ENCODE peak calls at places on chromosomes 13 and 19, in five cellular contexts. G is Caco-2, P is cardiac muscle cell, O is breast epithelium, U is upper lobe of right lung. H is an unnamed sample.

GRCh38 chr13:73732350-73732749 is 401.9 kb downstream of the KLF12 start:
- DNase-seq in G (no peak), P (no peak), O (no peak), U (no peak), H (no peak)

GRCh38 chr19:39951686-39952085 is 17.3 kb upstream of the FCGBP start:
- DNase-seq in G (no peak), P (peak), O (no peak), U (no peak), H (no peak)

GRCh38 chr19:16180611-16181010 is 4.6 kb upstream of the FAM32A start:
- DNase-seq in G (peak), P (peak), O (no peak), U (no peak), H (no peak)

GRCh38 chr19:6464070-6464873 is at the start of gene CRB3:
- DNase-seq in G (peak), P (no peak), O (peak), U (peak), H (peak)

GRCh38 chr13:27961227-27962085 is 7.7 kb downstream of the CDX2 start:
- DNase-seq in G (no peak), P (no peak), O (no peak), U (no peak), H (no peak)

GRCh38 chr13:26401578-26402021 is 147.7 kb downstream of the CDK8 start:
- DNase-seq in G (no peak), P (no peak), O (no peak), U (no peak), H (no peak)

GRCh38 chr19:35755550-35756371 is 1.1 kb downstream of the HSPB6 start:
- DNase-seq in G (no peak), P (peak), O (peak), U (peak), H (no peak)

GRCh38 chr13:95494082-95494681 is 58.3 kb upstream of the CLDN10 start:
- DNase-seq in G (no peak), P (peak), O (no peak), U (no peak), H (no peak)

GRCh38 chr19:53463263-53463662 is 4.3 kb upstream of the ZNF813 start:
- DNase-seq in G (peak), P (no peak), O (peak), U (peak), H (no peak)

GRCh38 chr19:442085-442484 is 18.7 kb downstream of the SHC2 start:
- DNase-seq in G (no peak), P (no peak), O (no peak), U (no peak), H (no peak)

GRCh38 chr13:79937311-79938243 is 403.3 kb downstream of the SPRY2 start:
- DNase-seq in G (no peak), P (no peak), O (no peak), U (no peak), H (no peak)

GRCh38 chr13:29545988-29546387 is 49.5 kb downstream of the SLC7A1 start:
- DNase-seq in G (no peak), P (no peak), O (no peak), U (no peak), H (no peak)

GRCh38 chr19:35641515-35642151 is at the start of gene ETV2:
- DNase-seq in G (no peak), P (peak), O (no peak), U (no peak), H (no peak)

GRCh38 chr13:98599502-98600328 is 22.8 kb upstream of the STK24 start:
- DNase-seq in G (peak), P (no peak), O (no peak), U (no peak), H (no peak)

GRCh38 chr19:5050016-5050656 is 81.2 kb downstream of the KDM4B start:
- DNase-seq in G (no peak), P (no peak), O (no peak), U (no peak), H (no peak)

GRCh38 chr13:76338003-76338402 is 548.2 kb downstream of the KCTD12 start:
- DNase-seq in G (no peak), P (no peak), O (no peak), U (no peak), H (no peak)

GRCh38 chr19:28217064-28217463 is 995.9 kb downstream of the UQCRFS1 start:
- DNase-seq in G (no peak), P (no peak), O (no peak), U (no peak), H (no peak)

GRCh38 chr13:89163081-89163480 is 1491.9 kb downstream of the SLITRK5 start:
- DNase-seq in G (no peak), P (peak), O (no peak), U (no peak), H (no peak)

GRCh38 chr19:1884291-1884718 is 991 bp downstream of the ABHD17A start:
- DNase-seq in G (no peak), P (no peak), O (no peak), U (no peak), H (no peak)

GRCh38 chr13:37179646-37180045 is 74.2 kb upstream of the CSNK1A1L start:
- DNase-seq in G (no peak), P (no peak), O (no peak), U (no peak), H (no peak)

GRCh38 chr19:16920816-16921529 is 32.2 kb downstream of the F2RL3 start:
- DNase-seq in G (no peak), P (peak), O (no peak), U (no peak), H (no peak)

GRCh38 chr19:8305798-8306197 is 2.4 kb downstream of the CD320 start:
- DNase-seq in G (peak), P (no peak), O (peak), U (peak), H (no peak)

GRCh38 chr19:2306971-2307370 is 983 bp downstream of the LINGO3 start:
- DNase-seq in G (no peak), P (no peak), O (no peak), U (no peak), H (no peak)

GRCh38 chr13:114235697-114236096 is 1.0 kb downstream of the CDC16 start:
- DNase-seq in G (no peak), P (no peak), O (no peak), U (no peak), H (no peak)

GRCh38 chr13:98775844-98776598 is 23.5 kb upstream of the SLC15A1 start:
- DNase-seq in G (peak), P (no peak), O (no peak), U (no peak), H (no peak)

GRCh38 chr13:112894423-112894672 is 74.7 kb upstream of the MCF2L start:
- DNase-seq in G (no peak), P (no peak), O (no peak), U (no peak), H (no peak)

GRCh38 chr13:74977498-74977897 is 504.5 kb downstream of the TBC1D4 start:
- DNase-seq in G (no peak), P (no peak), O (no peak), U (no peak), H (no peak)

GRCh38 chr13:71477735-71478134 is 389.3 kb downstream of the DACH1 start:
- DNase-seq in G (no peak), P (peak), O (no peak), U (no peak), H (no peak)
- TF ChIP-seq CTCF in G (peak), P (peak), O (no peak), U (peak), H (peak)

GRCh38 chr13:59747529-59747928 is 416.2 kb downstream of the DIAPH3 start:
- DNase-seq in G (no peak), P (no peak), O (no peak), U (no peak), H (no peak)
- TF ChIP-seq CTCF in G (no peak), P (no peak), O (no peak), U (no peak), H (no peak)

GRCh38 chr19:12802267-12803106 is 618 bp downstream of the THSD8 start:
- DNase-seq in G (no peak), P (peak), O (no peak), U (no peak), H (no peak)

GRCh38 chr19:12799723-12800343 is 1.8 kb downstream of the PRDX2 start:
- DNase-seq in G (no peak), P (no peak), O (no peak), U (no peak), H (no peak)

GRCh38 chr19:12800873-12801465 is 631 bp downstream of the PRDX2 start:
- DNase-seq in G (no peak), P (no peak), O (no peak), U (no peak), H (no peak)

GRCh38 chr19:12800344-12800732 is 1.3 kb downstream of the PRDX2 start:
- DNase-seq in G (no peak), P (no peak), O (no peak), U (no peak), H (no peak)

DNA sequence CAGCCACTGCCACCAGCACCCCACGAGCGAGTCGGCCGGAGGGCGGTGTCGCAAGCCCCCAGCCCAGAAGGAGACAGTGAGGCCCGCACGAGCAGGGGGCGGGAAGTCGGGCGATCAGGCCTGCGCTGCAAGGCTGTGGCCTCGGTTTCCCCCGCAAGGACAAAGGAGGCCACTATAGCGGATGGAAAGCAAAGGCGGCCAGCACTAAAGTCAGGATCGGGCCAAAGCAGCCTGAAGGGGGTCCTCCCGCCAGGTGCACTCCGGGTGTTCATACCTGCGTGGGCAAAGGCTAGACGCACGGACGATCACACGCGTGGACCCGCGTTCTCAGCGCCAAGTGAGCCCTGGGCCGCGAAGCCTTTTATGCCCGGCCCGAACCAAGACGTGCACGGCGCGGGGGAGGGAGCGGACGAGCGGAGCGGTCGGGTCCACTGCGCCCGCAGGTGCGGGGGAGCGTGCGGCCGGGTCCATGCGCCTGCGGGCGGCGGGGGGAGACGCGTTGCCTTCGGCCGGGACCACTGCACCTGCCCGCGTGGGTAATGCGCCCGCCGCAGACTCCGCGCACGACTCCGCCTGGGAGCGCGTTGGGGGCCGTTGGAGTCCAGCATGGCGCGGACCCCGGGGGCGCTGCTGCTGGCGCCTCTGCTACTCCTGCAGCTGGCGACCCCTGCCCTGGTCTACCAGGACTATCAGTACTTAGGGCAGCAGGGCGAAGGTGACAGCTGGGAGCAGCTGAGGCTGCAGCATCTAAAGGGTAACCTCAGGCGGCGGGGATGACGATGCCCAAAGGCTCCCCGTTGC is at the start of the genes PRDX2 and THSD8:
- DNase-seq in G (peak), P (peak), O (peak), U (peak), H (peak)
- TF ChIP-seq CTCF in G (no peak), P (no peak), O (no peak), U (no peak), H (no peak)

DNA sequence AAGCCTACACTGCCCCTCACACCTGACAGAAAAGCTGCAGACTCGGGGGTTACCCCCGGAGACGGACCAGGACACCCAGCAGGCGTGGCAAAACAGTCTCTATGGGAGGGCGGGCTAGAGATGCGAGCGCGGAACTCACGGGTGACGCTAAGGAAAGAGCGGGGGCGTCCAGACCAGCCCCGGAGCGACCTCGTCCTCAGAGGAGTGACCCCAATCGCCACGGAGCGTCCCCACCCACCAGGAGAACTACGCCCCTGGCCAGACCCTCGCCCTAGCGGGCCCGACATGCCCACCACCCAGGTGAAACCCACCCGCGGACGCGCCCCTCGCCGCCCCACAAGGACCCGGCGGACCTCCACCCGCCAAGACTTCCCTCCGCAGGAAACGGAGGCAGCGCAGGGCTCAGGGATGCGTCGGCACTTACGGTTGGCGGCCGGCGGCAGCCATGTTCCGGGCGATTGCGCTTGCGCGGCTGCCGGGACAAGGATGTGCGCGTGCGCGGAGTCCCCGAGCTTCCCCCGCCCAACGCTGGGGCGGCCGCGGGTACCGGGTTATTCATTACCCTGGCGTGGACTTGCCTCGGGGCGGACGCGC is at the start of gene ZNF329:
- DNase-seq in G (peak), P (peak), O (peak), U (peak), H (peak)
- TF ChIP-seq CTCF in G (no peak), P (no peak), O (peak), U (no peak), H (no peak)

DNA sequence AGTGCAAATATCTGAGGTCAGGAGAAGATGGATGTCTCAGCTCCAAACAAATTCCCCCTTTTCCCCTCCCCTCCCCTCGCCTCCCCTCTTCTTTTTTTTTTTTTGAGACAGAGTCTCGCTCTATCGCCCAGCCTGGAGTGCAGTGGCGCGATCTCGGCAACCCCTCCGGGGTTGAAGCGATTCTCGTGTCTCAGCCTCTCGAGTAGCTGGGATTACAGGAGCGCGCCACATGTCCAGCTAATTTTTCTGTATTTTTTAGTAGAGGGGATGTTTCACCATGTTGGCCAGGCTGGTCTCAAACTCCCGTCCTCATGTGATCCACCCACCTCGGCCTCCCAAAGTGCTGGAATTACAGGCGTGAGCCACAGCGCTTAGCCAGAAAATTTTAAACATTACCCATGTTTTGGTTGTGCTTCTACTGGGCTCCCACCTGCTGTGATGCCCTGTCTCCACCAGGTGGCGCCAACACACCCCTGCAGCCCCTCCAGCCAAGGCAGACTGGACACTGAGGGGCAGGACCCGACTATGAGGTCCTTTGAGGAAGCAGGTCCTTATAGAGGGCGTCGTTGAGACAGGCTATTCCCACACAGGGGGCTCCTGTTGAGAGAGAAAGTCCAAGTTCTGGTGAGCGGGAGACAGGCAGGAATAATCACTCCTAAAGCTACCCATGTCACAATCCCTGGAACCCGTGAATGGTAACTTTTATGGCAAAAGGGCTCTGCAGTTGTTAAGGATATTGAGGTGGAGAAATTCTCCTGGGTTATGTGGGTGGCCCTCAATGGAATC is 6.3 kb downstream of the ERICH4 start:
- DNase-seq in G (peak), P (peak), O (peak), U (peak), H (no peak)
- TF ChIP-seq CTCF in G (peak), P (peak), O (peak), U (peak), H (peak)

GRCh38 chr19:51433092-51433491 is 15.7 kb upstream of the SIGLEC10 start:
- DNase-seq in G (no peak), P (no peak), O (no peak), U (no peak), H (no peak)

GRCh38 chr19:51440846-51441409 is 17.3 kb downstream of the SIGLEC8 start:
- DNase-seq in G (no peak), P (peak), O (no peak), U (peak), H (no peak)

GRCh38 chr19:51441410-51442390 is 16.6 kb downstream of the SIGLEC8 start:
- DNase-seq in G (no peak), P (no peak), O (no peak), U (peak), H (no peak)

GRCh38 chr19:51440052-51440451 is 18.2 kb downstream of the SIGLEC8 start:
- DNase-seq in G (no peak), P (no peak), O (no peak), U (peak), H (no peak)

DNA sequence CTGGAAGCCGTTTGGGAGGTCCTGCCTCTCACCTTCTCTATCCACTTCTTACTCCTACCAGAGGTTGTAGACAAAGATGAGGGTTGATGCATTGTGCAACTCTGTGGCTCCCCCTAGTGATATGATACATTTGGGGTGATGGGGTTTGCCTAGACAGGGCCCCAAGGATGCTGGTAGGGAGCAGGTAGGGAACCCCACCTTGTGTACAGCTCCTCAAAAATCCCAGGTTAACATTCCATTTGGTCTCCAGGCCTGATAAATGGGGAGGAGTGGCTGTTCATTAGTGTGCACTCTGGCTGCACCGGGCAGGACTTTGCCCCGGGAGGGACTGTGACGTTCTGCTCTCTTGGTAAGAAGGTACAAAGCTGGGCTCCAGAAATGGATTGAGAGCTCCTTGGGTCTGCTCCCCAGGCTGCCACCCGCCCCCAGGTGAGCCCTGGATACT is 19.2 kb downstream of the SIGLEC8 start:
- DNase-seq in G (no peak), P (peak), O (no peak), U (peak), H (no peak)
- TF ChIP-seq CTCF in G (no peak), P (peak), O (no peak), U (peak), H (no peak)

DNA sequence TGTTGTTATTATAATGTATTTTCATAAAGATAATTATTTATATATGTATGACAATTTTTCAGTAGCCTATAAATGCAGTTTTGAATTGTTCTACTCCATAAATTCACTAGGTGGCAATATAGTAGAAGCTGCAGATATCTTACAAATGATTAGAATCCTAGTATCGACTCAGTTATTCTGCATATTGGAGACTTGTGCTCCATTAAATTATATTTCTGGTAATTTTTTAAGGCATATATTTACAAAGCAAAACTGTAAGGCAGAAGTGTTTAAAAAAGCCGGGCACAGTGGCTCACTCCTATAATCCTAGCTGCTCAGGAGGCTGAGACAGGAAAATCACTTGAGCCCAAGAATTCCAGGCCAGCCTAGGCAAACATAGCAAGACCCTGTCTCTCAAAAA is 58.7 kb downstream of the DPY19L3 start:
- DNase-seq in G (no peak), P (peak), O (no peak), U (no peak), H (no peak)
- TF ChIP-seq CTCF in G (peak), P (peak), O (no peak), U (peak), H (no peak)

GRCh38 chr13:54162069-54162468 is 1133.5 kb downstream of the OLFM4 start:
- DNase-seq in G (no peak), P (no peak), O (no peak), U (no peak), H (no peak)
- TF ChIP-seq CTCF in G (peak), P (no peak), O (no peak), U (no peak), H (no peak)

GRCh38 chr13:56510836-56511235 is 629.9 kb upstream of the PRR20A start:
- DNase-seq in G (no peak), P (no peak), O (no peak), U (no peak), H (no peak)

GRCh38 chr13:56515441-56515840 is 625.3 kb upstream of the PRR20A start:
- DNase-seq in G (no peak), P (no peak), O (no peak), U (no peak), H (no peak)
- TF ChIP-seq CTCF in G (no peak), P (no peak), O (no peak), U (no peak), H (no peak)

GRCh38 chr19:18346091-18346490 is 5.7 kb downstream of the PGPEP1 start:
- DNase-seq in G (no peak), P (no peak), O (no peak), U (no peak), H (no peak)
- TF ChIP-seq CTCF in G (no peak), P (no peak), O (no peak), U (no peak), H (no peak)

H was measured in mesothelial cell of epicardium.